ENCODE peak calls at places on chromosomes 6 and 20, in nine cellular contexts. One of them, this sample, is unnamed.

GRCh38 chr6:44537306-44538049 is 150.0 kb downstream of the CDC5L start:
- DNase-seq in stimulated activated CD8-positive, alpha-beta memory T cell treated with anti-CD3 and anti-CD28 coated beads, Interleukin-7, amount 100 ng/mL, for 4 hours: no peak
- DNase-seq in right cardiac atrium: no peak
- DNase-seq in mesothelial cell of epicardium: no peak
- DNase-seq in AG08396: no peak
- DNase-seq in SHP77: no peak
- DNase-seq in naive thymus-derived CD8-positive, alpha-beta T cell: no peak
- DNase-seq in activated T-helper 1 cell treated with anti-CD3 and anti-CD28 coated beads, Interleukin-2, amount 50 U/mL, for 16 hours: no peak
- DNase-seq in dermis blood vessel endothelial cell: no peak
- DNase-seq in this sample: no peak

GRCh38 chr20:33744773-33745385 is 13.1 kb downstream of the ZNF341 start:
- DNase-seq in mesothelial cell of epicardium: no peak
- DNase-seq in naive thymus-derived CD8-positive, alpha-beta T cell: no peak
- DNase-seq in AG08396: no peak
- DNase-seq in dermis blood vessel endothelial cell: no peak
- DNase-seq in stimulated activated CD8-positive, alpha-beta memory T cell treated with anti-CD3 and anti-CD28 coated beads, Interleukin-7, amount 100 ng/mL, for 4 hours: no peak
- DNase-seq in activated T-helper 1 cell treated with anti-CD3 and anti-CD28 coated beads, Interleukin-2, amount 50 U/mL, for 16 hours: no peak
- DNase-seq in right cardiac atrium: no peak
- DNase-seq in SHP77: no peak
- DNase-seq in this sample: no peak

GRCh38 chr20:55616367-55616766 is 389.0 kb downstream of the CBLN4 start:
- DNase-seq in AG08396: no peak
- DNase-seq in dermis blood vessel endothelial cell: no peak
- DNase-seq in right cardiac atrium: no peak
- DNase-seq in SHP77: no peak
- DNase-seq in stimulated activated CD8-positive, alpha-beta memory T cell treated with anti-CD3 and anti-CD28 coated beads, Interleukin-7, amount 100 ng/mL, for 4 hours: no peak
- DNase-seq in mesothelial cell of epicardium: no peak
- DNase-seq in activated T-helper 1 cell treated with anti-CD3 and anti-CD28 coated beads, Interleukin-2, amount 50 U/mL, for 16 hours: no peak
- DNase-seq in naive thymus-derived CD8-positive, alpha-beta T cell: no peak
- DNase-seq in this sample: no peak

GRCh38 chr6:2977290-2977689 is 5.9 kb upstream of the SERPINB6 start:
- DNase-seq in right cardiac atrium: no peak
- DNase-seq in naive thymus-derived CD8-positive, alpha-beta T cell: no peak
- DNase-seq in dermis blood vessel endothelial cell: no peak
- DNase-seq in AG08396: no peak
- DNase-seq in mesothelial cell of epicardium: no peak
- DNase-seq in stimulated activated CD8-positive, alpha-beta memory T cell treated with anti-CD3 and anti-CD28 coated beads, Interleukin-7, amount 100 ng/mL, for 4 hours: no peak
- DNase-seq in SHP77: no peak
- DNase-seq in activated T-helper 1 cell treated with anti-CD3 and anti-CD28 coated beads, Interleukin-2, amount 50 U/mL, for 16 hours: no peak
- DNase-seq in this sample: no peak

GRCh38 chr6:116159782-116160524 is 34.0 kb upstream of the COL10A1 start:
- DNase-seq in activated T-helper 1 cell treated with anti-CD3 and anti-CD28 coated beads, Interleukin-2, amount 50 U/mL, for 16 hours: no peak
- DNase-seq in stimulated activated CD8-positive, alpha-beta memory T cell treated with anti-CD3 and anti-CD28 coated beads, Interleukin-7, amount 100 ng/mL, for 4 hours: no peak
- DNase-seq in dermis blood vessel endothelial cell: no peak
- DNase-seq in AG08396: no peak
- DNase-seq in mesothelial cell of epicardium: no peak
- DNase-seq in right cardiac atrium: no peak
- DNase-seq in SHP77: no peak
- DNase-seq in naive thymus-derived CD8-positive, alpha-beta T cell: no peak
- DNase-seq in this sample: no peak

GRCh38 chr6:42088101-42088591 is 37.8 kb downstream of the TAF8 start:
- DNase-seq in AG08396: no peak
- DNase-seq in mesothelial cell of epicardium: no peak
- DNase-seq in right cardiac atrium: peak; percentile 73
- DNase-seq in SHP77: no peak
- DNase-seq in dermis blood vessel endothelial cell: peak; percentile 16
- DNase-seq in activated T-helper 1 cell treated with anti-CD3 and anti-CD28 coated beads, Interleukin-2, amount 50 U/mL, for 16 hours: no peak
- DNase-seq in naive thymus-derived CD8-positive, alpha-beta T cell: no peak
- DNase-seq in stimulated activated CD8-positive, alpha-beta memory T cell treated with anti-CD3 and anti-CD28 coated beads, Interleukin-7, amount 100 ng/mL, for 4 hours: no peak
- DNase-seq in this sample: no peak

GRCh38 chr6:161154796-161155335 is 119.0 kb downstream of the AGPAT4 start:
- DNase-seq in stimulated activated CD8-positive, alpha-beta memory T cell treated with anti-CD3 and anti-CD28 coated beads, Interleukin-7, amount 100 ng/mL, for 4 hours: no peak
- DNase-seq in AG08396: no peak
- DNase-seq in naive thymus-derived CD8-positive, alpha-beta T cell: no peak
- DNase-seq in activated T-helper 1 cell treated with anti-CD3 and anti-CD28 coated beads, Interleukin-2, amount 50 U/mL, for 16 hours: no peak
- DNase-seq in dermis blood vessel endothelial cell: no peak
- DNase-seq in right cardiac atrium: no peak
- DNase-seq in SHP77: no peak
- DNase-seq in mesothelial cell of epicardium: no peak
- DNase-seq in this sample: no peak

GRCh38 chr6:113375950-113376846 is 480.9 kb upstream of the MARCKS start:
- DNase-seq in right cardiac atrium: no peak
- DNase-seq in SHP77: no peak
- DNase-seq in activated T-helper 1 cell treated with anti-CD3 and anti-CD28 coated beads, Interleukin-2, amount 50 U/mL, for 16 hours: no peak
- DNase-seq in dermis blood vessel endothelial cell: peak; percentile 76
- DNase-seq in AG08396: peak; percentile 42
- DNase-seq in mesothelial cell of epicardium: no peak
- DNase-seq in naive thymus-derived CD8-positive, alpha-beta T cell: no peak
- DNase-seq in stimulated activated CD8-positive, alpha-beta memory T cell treated with anti-CD3 and anti-CD28 coated beads, Interleukin-7, amount 100 ng/mL, for 4 hours: no peak
- DNase-seq in this sample: no peak

GRCh38 chr20:57498425-57499400 is 26.2 kb downstream of the CTCFL start:
- DNase-seq in right cardiac atrium: peak; percentile 56
- DNase-seq in SHP77: peak; percentile 50
- DNase-seq in AG08396: no peak
- DNase-seq in naive thymus-derived CD8-positive, alpha-beta T cell: peak; percentile 34
- DNase-seq in stimulated activated CD8-positive, alpha-beta memory T cell treated with anti-CD3 and anti-CD28 coated beads, Interleukin-7, amount 100 ng/mL, for 4 hours: no peak
- DNase-seq in mesothelial cell of epicardium: no peak
- DNase-seq in dermis blood vessel endothelial cell: peak; percentile 51
- DNase-seq in activated T-helper 1 cell treated with anti-CD3 and anti-CD28 coated beads, Interleukin-2, amount 50 U/mL, for 16 hours: no peak
- DNase-seq in this sample: no peak

GRCh38 chr6:106466211-106466610 is 105.7 kb downstream of the CRYBG1 start:
- DNase-seq in stimulated activated CD8-positive, alpha-beta memory T cell treated with anti-CD3 and anti-CD28 coated beads, Interleukin-7, amount 100 ng/mL, for 4 hours: no peak
- DNase-seq in naive thymus-derived CD8-positive, alpha-beta T cell: no peak
- DNase-seq in mesothelial cell of epicardium: no peak
- DNase-seq in AG08396: no peak
- DNase-seq in SHP77: no peak
- DNase-seq in right cardiac atrium: no peak
- DNase-seq in activated T-helper 1 cell treated with anti-CD3 and anti-CD28 coated beads, Interleukin-2, amount 50 U/mL, for 16 hours: no peak
- DNase-seq in dermis blood vessel endothelial cell: no peak
- DNase-seq in this sample: no peak

GRCh38 chr6:45537539-45537938 is 159.8 kb upstream of the SUPT3H start:
- DNase-seq in AG08396: no peak
- DNase-seq in activated T-helper 1 cell treated with anti-CD3 and anti-CD28 coated beads, Interleukin-2, amount 50 U/mL, for 16 hours: no peak
- DNase-seq in dermis blood vessel endothelial cell: no peak
- DNase-seq in right cardiac atrium: no peak
- DNase-seq in stimulated activated CD8-positive, alpha-beta memory T cell treated with anti-CD3 and anti-CD28 coated beads, Interleukin-7, amount 100 ng/mL, for 4 hours: no peak
- DNase-seq in naive thymus-derived CD8-positive, alpha-beta T cell: no peak
- DNase-seq in mesothelial cell of epicardium: no peak
- DNase-seq in SHP77: no peak
- DNase-seq in this sample: no peak

GRCh38 chr6:119020597-119021561 is 57.6 kb downstream of the FAM184A start:
- DNase-seq in dermis blood vessel endothelial cell: no peak
- DNase-seq in AG08396: no peak
- DNase-seq in mesothelial cell of epicardium: no peak
- DNase-seq in naive thymus-derived CD8-positive, alpha-beta T cell: no peak
- DNase-seq in stimulated activated CD8-positive, alpha-beta memory T cell treated with anti-CD3 and anti-CD28 coated beads, Interleukin-7, amount 100 ng/mL, for 4 hours: no peak
- DNase-seq in right cardiac atrium: no peak
- DNase-seq in SHP77: no peak
- DNase-seq in activated T-helper 1 cell treated with anti-CD3 and anti-CD28 coated beads, Interleukin-2, amount 50 U/mL, for 16 hours: no peak
- DNase-seq in this sample: no peak

GRCh38 chr6:113050979-113051378 is 703.8 kb downstream of the RFPL4B start:
- DNase-seq in activated T-helper 1 cell treated with anti-CD3 and anti-CD28 coated beads, Interleukin-2, amount 50 U/mL, for 16 hours: no peak
- DNase-seq in naive thymus-derived CD8-positive, alpha-beta T cell: no peak
- DNase-seq in dermis blood vessel endothelial cell: peak; percentile 57
- DNase-seq in mesothelial cell of epicardium: no peak
- DNase-seq in right cardiac atrium: no peak
- DNase-seq in SHP77: no peak
- DNase-seq in AG08396: no peak
- DNase-seq in stimulated activated CD8-positive, alpha-beta memory T cell treated with anti-CD3 and anti-CD28 coated beads, Interleukin-7, amount 100 ng/mL, for 4 hours: no peak
- DNase-seq in this sample: no peak

GRCh38 chr20:58236612-58237317 is 8.3 kb upstream of the ANKRD60 start:
- DNase-seq in mesothelial cell of epicardium: peak; percentile 55
- DNase-seq in naive thymus-derived CD8-positive, alpha-beta T cell: peak; percentile 87
- DNase-seq in AG08396: peak; percentile 85
- DNase-seq in dermis blood vessel endothelial cell: peak; percentile 81
- DNase-seq in activated T-helper 1 cell treated with anti-CD3 and anti-CD28 coated beads, Interleukin-2, amount 50 U/mL, for 16 hours: peak; percentile 76
- DNase-seq in stimulated activated CD8-positive, alpha-beta memory T cell treated with anti-CD3 and anti-CD28 coated beads, Interleukin-7, amount 100 ng/mL, for 4 hours: peak; percentile 75
- DNase-seq in SHP77: peak; percentile 67
- DNase-seq in right cardiac atrium: peak; percentile 87
- DNase-seq in this sample: peak; percentile 5

GRCh38 chr6:71544028-71544427 is 255.4 kb downstream of the OGFRL1 start:
- DNase-seq in AG08396: peak; percentile 22
- DNase-seq in naive thymus-derived CD8-positive, alpha-beta T cell: no peak
- DNase-seq in mesothelial cell of epicardium: no peak
- DNase-seq in dermis blood vessel endothelial cell: no peak
- DNase-seq in right cardiac atrium: no peak
- DNase-seq in stimulated activated CD8-positive, alpha-beta memory T cell treated with anti-CD3 and anti-CD28 coated beads, Interleukin-7, amount 100 ng/mL, for 4 hours: no peak
- DNase-seq in SHP77: no peak
- DNase-seq in activated T-helper 1 cell treated with anti-CD3 and anti-CD28 coated beads, Interleukin-2, amount 50 U/mL, for 16 hours: no peak
- DNase-seq in this sample: no peak